ENCODE peak calls at places on chromosomes 7 and 10, in nine cellular contexts. H is breast epithelium; G is A172; R is GF-D8; M is stimulated activated CD4-positive, alpha-beta T cell treated with anti-CD3 and anti-CD28 coated beads, Interleukin-1b, Interleukin-23, amount 100 ng/mL, for 48 hours; Z is dorsolateral prefrontal cortex; D is esophagus squamous epithelium; B is RWPE1; X is effector memory CD4-positive, alpha-beta T cell. P is an unnamed sample.

GRCh38 chr10:59995862-59996261 is 89.5 kb upstream of the CCDC6 start:
- DNase-seq in G (no peak), X (no peak), H (no peak), D (no peak), Z (no peak), B (no peak), R (no peak), M (no peak), P (no peak)

GRCh38 chr7:118492466-118492865 is 268.0 kb downstream of the ANKRD7 start:
- DNase-seq in X (no peak), D (no peak), G (peak; percentile 10), M (no peak), Z (peak; percentile 49), R (no peak), B (no peak), H (no peak), P (no peak)

GRCh38 chr7:151381333-151382078 is 28.3 kb downstream of the WDR86 start:
- DNase-seq in G (no peak), X (peak; percentile 77), M (no peak), H (no peak), R (no peak), Z (no peak), D (no peak), B (no peak), P (no peak)

GRCh38 chr7:17680026-17680425 is 260.3 kb downstream of the SNX13 start:
- DNase-seq in B (peak; percentile 73), M (no peak), D (no peak), X (no peak), Z (no peak), R (no peak), H (no peak), G (peak; percentile 82), P (peak; percentile 99)

GRCh38 chr7:111763221-111763791 is 201.0 kb upstream of the IMMP2L start:
- DNase-seq in Z (no peak), R (peak; percentile 6), X (no peak), G (peak; percentile 59), M (no peak), B (peak; percentile 62), H (no peak), D (no peak), P (peak; percentile 14)

GRCh38 chr7:50359995-50360925 is 55.7 kb downstream of the IKZF1 start:
- DNase-seq in M (peak; percentile 91), X (peak; percentile 82), D (no peak), H (no peak), B (no peak), G (no peak), R (no peak), Z (no peak), P (no peak)

GRCh38 chr10:24556746-24557742 is 166.6 kb downstream of the ARHGAP21 start:
- DNase-seq in G (peak; percentile 88), H (no peak), X (no peak), B (peak; percentile 45), R (peak; percentile 28), Z (no peak), D (no peak), M (no peak), P (peak; percentile 62)

GRCh38 chr7:32761451-32762320 is 129.9 kb downstream of the KBTBD2 start:
- DNase-seq in Z (no peak), H (no peak), G (no peak), M (no peak), X (no peak), B (no peak), R (no peak), D (no peak), P (no peak)

GRCh38 chr10:3468919-3469638 is 296.5 kb upstream of the PITRM1 start:
- DNase-seq in D (no peak), B (peak; percentile 74), G (peak; percentile 86), H (no peak), R (no peak), M (no peak), Z (no peak), X (no peak), P (peak; percentile 63)

GRCh38 chr7:20574784-20575757 is 40.4 kb upstream of the ABCB5 start:
- DNase-seq in M (no peak), D (no peak), R (no peak), X (no peak), G (peak; percentile 40), Z (no peak), B (no peak), H (no peak), P (peak; percentile 98)

GRCh38 chr10:10332786-10333185 is 684.9 kb upstream of the CELF2 start:
- DNase-seq in B (no peak), X (no peak), M (no peak), G (no peak), Z (no peak), R (no peak), H (no peak), D (no peak), P (no peak)

GRCh38 chr7:49137978-49138377 is 213.6 kb downstream of the CDC14C start:
- DNase-seq in X (no peak), G (no peak), D (no peak), H (no peak), M (no peak), B (no peak), R (no peak), Z (no peak), P (no peak)

GRCh38 chr7:11751315-11751714 is 80.7 kb downstream of the THSD7A start:
- DNase-seq in X (no peak), M (no peak), H (no peak), G (no peak), D (no peak), B (no peak), Z (no peak), R (no peak), P (no peak)

GRCh38 chr7:95596183-95597135 is at the start of gene PDK4:
- DNase-seq in Z (peak; percentile 43), M (no peak), H (peak; percentile 97), D (peak; percentile 20), R (no peak), B (peak; percentile 17), G (peak; percentile 40), X (no peak), P (peak; percentile 1)

GRCh38 chr7:129898007-129898406 is 54.8 kb downstream of the UBE2H start:
- DNase-seq in B (no peak), X (no peak), M (no peak), H (no peak), D (no peak), R (no peak), G (no peak), Z (no peak), P (no peak)

GRCh38 chr10:5528989-5529701 is 4.4 kb downstream of the CALML3 start:
- DNase-seq in D (no peak), X (no peak), B (no peak), H (peak; percentile 40), R (no peak), M (no peak), G (no peak), Z (no peak), P (no peak)

GRCh38 chr10:53430974-53431373 is 658.4 kb upstream of the MBL2 start:
- DNase-seq in X (no peak), D (no peak), B (no peak), H (no peak), G (no peak), Z (no peak), R (no peak), M (no peak), P (no peak)

GRCh38 chr10:122140941-122141623 is 130.0 kb upstream of the BTBD16 start:
- DNase-seq in R (peak; percentile 14), X (no peak), H (peak; percentile 74), D (no peak), B (peak; percentile 94), G (peak; percentile 90), M (no peak), Z (no peak), P (peak; percentile 83)

GRCh38 chr7:40470817-40471216 is 336.0 kb downstream of the SUGCT start:
- DNase-seq in G (no peak), B (no peak), Z (no peak), M (no peak), R (no peak), X (no peak), H (no peak), D (no peak), P (no peak)

GRCh38 chr7:43112941-43113621 is 634 bp downstream of the HECW1 start:
- DNase-seq in R (no peak), D (no peak), X (no peak), G (peak; percentile 22), M (no peak), H (no peak), B (peak; percentile 46), Z (no peak), P (no peak)

GRCh38 chr7:101299511-101300464 is 21.8 kb downstream of the IFT22 start:
- DNase-seq in R (no peak), H (no peak), M (no peak), B (no peak), D (no peak), Z (no peak), G (no peak), X (no peak), P (no peak)

GRCh38 chr7:26723140-26723539 is 141.2 kb downstream of the SKAP2 start:
- DNase-seq in Z (no peak), D (no peak), G (no peak), X (no peak), M (no peak), H (no peak), B (no peak), R (no peak), P (no peak)

GRCh38 chr10:3698312-3698711 is 86.7 kb downstream of the KLF6 start:
- DNase-seq in B (no peak), X (no peak), M (no peak), G (no peak), R (no peak), H (no peak), D (no peak), Z (no peak), P (no peak)

GRCh38 chr10:5446390-5446926 is 34.1 kb downstream of the NET1 start:
- DNase-seq in R (peak; percentile 85), B (peak; percentile 95), Z (no peak), D (peak; percentile 41), X (peak; percentile 25), M (peak; percentile 81), H (peak; percentile 90), G (peak; percentile 79), P (peak; percentile 80)

GRCh38 chr10:59167512-59167911 is 8.9 kb upstream of the PHYHIPL start:
- DNase-seq in Z (no peak), R (no peak), H (no peak), X (no peak), B (no peak), D (no peak), M (no peak), G (no peak), P (no peak)

P was measured in NCI-H226.